ENCODE peak calls at places on chromosome 21, in four cellular contexts. B, L, F and M are unnamed samples.

GRCh38 chr21:36754241-36754881 is 55.4 kb downstream of the SIM2 start:
- DNase-seq in B (no peak), L (no peak), F (no peak), M (no peak)

GRCh38 chr21:35202431-35202830 is 153.3 kb upstream of the RUNX1 start:
- DNase-seq in B (no peak), L (no peak), F (peak), M (no peak)

GRCh38 chr21:42561742-42562141 is 48.1 kb downstream of the SLC37A1 start:
- DNase-seq in B (peak), L (peak), F (no peak), M (no peak)

GRCh38 chr21:29077651-29078090 is 4.2 kb upstream of the CCT8 start:
- DNase-seq in B (no peak), L (peak), F (no peak), M (no peak)

GRCh38 chr21:16071761-16072160 is 342.0 kb downstream of the USP25 start:
- DNase-seq in B (no peak), L (no peak), F (no peak), M (no peak)

GRCh38 chr21:44845418-44846200 is 27.7 kb upstream of the SUMO3 start:
- DNase-seq in B (peak), L (peak), F (no peak), M (peak)

GRCh38 chr21:36471254-36471723 is 8.6 kb downstream of the CLDN14 start:
- DNase-seq in B (no peak), L (no peak), F (peak), M (no peak)

GRCh38 chr21:43736224-43736883 is 17.4 kb downstream of the PDXK start:
- DNase-seq in B (no peak), L (no peak), F (no peak), M (no peak)

GRCh38 chr21:44907966-44908364 is 12.7 kb downstream of the ITGB2 start:
- DNase-seq in B (no peak), L (no peak), F (no peak), M (no peak)

GRCh38 chr21:14259669-14260458 is 43.9 kb downstream of the RBM11 start:
- DNase-seq in B (no peak), L (peak), F (peak), M (no peak)

GRCh38 chr21:37195078-37195477 is 72.1 kb downstream of the VPS26C start:
- DNase-seq in B (no peak), L (no peak), F (no peak), M (no peak)

GRCh38 chr21:42164064-42164789 is 54.7 kb upstream of the ABCG1 start:
- DNase-seq in B (no peak), L (peak), F (peak), M (no peak)

GRCh38 chr21:27156666-27157065 is 189.8 kb upstream of the ADAMTS5 start:
- DNase-seq in B (no peak), L (no peak), F (no peak), M (no peak)

GRCh38 chr21:45981154-45981606 is 390 bp upstream of the COL6A1 start:
- DNase-seq in B (peak), L (peak), F (peak), M (peak)

GRCh38 chr21:35249636-35250035 is 200.5 kb upstream of the RUNX1 start:
- DNase-seq in B (no peak), L (no peak), F (peak), M (no peak)

GRCh38 chr21:40531016-40531415 is 315.9 kb downstream of the DSCAM start:
- DNase-seq in B (no peak), L (no peak), F (no peak), M (no peak)

GRCh38 chr21:28943631-28944030 is 49.0 kb downstream of the LTN1 start:
- DNase-seq in B (no peak), L (no peak), F (no peak), M (no peak)

GRCh38 chr21:45102391-45102932 is 28.1 kb downstream of the ADARB1 start:
- DNase-seq in B (no peak), L (no peak), F (peak), M (no peak)

GRCh38 chr21:17388226-17388625 is 124.6 kb upstream of the CXADR start:
- DNase-seq in B (no peak), L (no peak), F (no peak), M (no peak)

GRCh38 chr21:29189358-29189757 is 58.9 kb downstream of the MAP3K7CL start:
- DNase-seq in B (no peak), L (no peak), F (no peak), M (no peak)

GRCh38 chr21:43921979-43922945 is 57.2 kb downstream of the AGPAT3 start:
- DNase-seq in B (no peak), L (no peak), F (no peak), M (no peak)

GRCh38 chr21:44370771-44371410 is 17.5 kb downstream of the TRPM2 start:
- DNase-seq in B (peak), L (no peak), F (no peak), M (no peak)

GRCh38 chr21:37060296-37060695 is 12.6 kb downstream of the PIGP start:
- DNase-seq in B (no peak), L (no peak), F (peak), M (no peak)

GRCh38 chr21:34367320-34367935 is 3.6 kb downstream of the KCNE2 start:
- DNase-seq in B (no peak), L (peak), F (peak), M (no peak)

GRCh38 chr21:31198575-31198974 is 145.5 kb downstream of the TIAM1 start:
- DNase-seq in B (no peak), L (peak), F (peak), M (no peak)

GRCh38 chr21:41368361-41369104 is 6.7 kb downstream of the MX2 start:
- DNase-seq in B (no peak), L (no peak), F (no peak), M (no peak)

GRCh38 chr21:42843021-42843420 is 36.3 kb downstream of the WDR4 start:
- DNase-seq in B (peak), L (no peak), F (no peak), M (no peak)

GRCh38 chr21:40466893-40467483 is 380.0 kb downstream of the DSCAM start:
- DNase-seq in B (no peak), L (peak), F (peak), M (no peak)

GRCh38 chr21:34509151-34509550 is 2.9 kb downstream of the KCNE1 start:
- DNase-seq in B (no peak), L (peak), F (no peak), M (no peak)

GRCh38 chr21:31366825-31367224 is 22.8 kb upstream of the TIAM1 start:
- DNase-seq in B (no peak), L (no peak), F (peak), M (no peak)

GRCh38 chr21:27648560-27648959 is 681.7 kb upstream of the ADAMTS5 start:
- DNase-seq in B (no peak), L (no peak), F (peak), M (no peak)

GRCh38 chr21:29217818-29218252 is 80.9 kb upstream of the BACH1 start:
- DNase-seq in B (no peak), L (no peak), F (peak), M (no peak)

GRCh38 chr21:15682182-15682895 is 47.4 kb upstream of the USP25 start:
- DNase-seq in B (no peak), L (no peak), F (peak), M (no peak)

GRCh38 chr21:32916522-32917099 is 109.1 kb upstream of the OLIG2 start:
- DNase-seq in B (no peak), L (peak), F (no peak), M (no peak)
- TF ChIP-seq CTCF in B (no peak), L (peak), F (peak), M (no peak)

GRCh38 chr21:8993943-8994639 is 1527.3 kb upstream of the TPTE start:
- DNase-seq in B (no peak), L (no peak), F (no peak), M (no peak)

GRCh38 chr21:8993284-8993942 is 1528.0 kb upstream of the TPTE start:
- DNase-seq in B (no peak), L (no peak), F (no peak), M (no peak)

GRCh38 chr21:8991968-8992621 is 1529.3 kb upstream of the TPTE start:
- DNase-seq in B (no peak), L (no peak), F (no peak), M (no peak)

GRCh38 chr21:8991088-8991907 is 1530.1 kb upstream of the TPTE start:
- DNase-seq in B (no peak), L (no peak), F (no peak), M (no peak)

DNA sequence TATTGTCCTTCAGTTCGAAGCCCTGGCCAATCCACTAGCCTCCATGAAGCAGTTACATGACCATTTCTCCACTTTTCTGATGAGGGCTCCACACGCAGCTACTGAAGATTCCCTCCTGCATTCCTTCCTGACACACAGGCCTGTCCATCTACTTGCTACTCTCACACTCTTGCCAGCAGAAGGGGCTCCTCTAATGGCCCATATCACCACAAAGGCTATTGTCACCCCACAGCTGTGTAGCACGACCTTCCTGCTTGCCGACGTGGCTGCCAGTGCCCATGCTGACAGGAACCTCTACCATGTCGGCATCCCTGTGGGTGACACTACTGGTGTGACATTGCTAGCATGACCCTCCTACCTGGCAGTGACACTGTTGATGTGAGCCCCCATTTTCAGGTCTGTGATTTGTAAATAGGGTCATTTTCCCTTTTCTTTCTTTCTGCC is 1528.6 kb upstream of the TPTE start:
- DNase-seq in B (no peak), L (no peak), F (no peak), M (no peak)
- TF ChIP-seq CTCF in B (no peak), L (no peak), F (no peak), M (no peak)

GRCh38 chr21:38384246-38384576 is 114.1 kb downstream of the ERG start:
- DNase-seq in B (no peak), L (no peak), F (no peak), M (no peak)

GRCh38 chr21:38383411-38384245 is 114.6 kb downstream of the ERG start:
- DNase-seq in B (no peak), L (no peak), F (no peak), M (no peak)

GRCh38 chr21:38377165-38378093 is 120.6 kb downstream of the KCNJ15 start:
- DNase-seq in B (no peak), L (no peak), F (no peak), M (no peak)

GRCh38 chr21:38379171-38379570 is 119.1 kb downstream of the ERG start:
- DNase-seq in B (no peak), L (no peak), F (no peak), M (no peak)

DNA sequence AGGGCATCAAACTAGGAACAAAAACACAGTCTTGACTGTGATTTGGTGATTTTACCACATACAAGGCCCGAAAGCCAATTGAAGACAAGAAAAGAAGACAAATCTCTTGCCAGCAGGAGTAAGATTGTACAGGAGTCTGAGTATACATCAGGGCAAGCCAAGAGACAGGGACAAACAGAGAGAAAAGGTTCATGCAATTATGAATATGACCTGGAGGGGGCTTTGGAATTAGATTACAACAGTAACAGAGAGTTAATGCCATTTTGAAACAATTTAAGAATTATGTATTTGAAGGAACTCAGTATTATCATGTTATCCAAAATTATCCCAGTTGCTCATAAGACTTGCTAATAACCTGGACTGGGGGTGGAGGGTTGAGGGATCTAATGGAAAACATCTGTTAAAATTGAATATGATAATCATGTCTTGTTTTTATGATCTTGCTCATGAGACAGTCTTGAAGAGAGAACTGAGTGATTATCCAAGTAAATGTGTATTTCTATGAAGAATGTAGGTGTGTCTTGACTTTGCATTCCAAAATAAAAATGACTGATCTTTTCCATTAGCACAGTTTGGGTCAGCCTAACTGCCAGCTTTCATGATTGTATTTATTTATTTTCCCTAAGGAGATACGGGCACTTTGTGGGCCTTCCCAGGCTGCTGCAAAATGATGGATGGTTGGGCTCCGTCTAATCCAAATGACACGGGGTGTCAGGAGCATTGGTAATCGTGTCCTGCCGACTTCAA is 117.7 kb downstream of the ERG start:
- DNase-seq in B (no peak), L (no peak), F (no peak), M (no peak)
- TF ChIP-seq CTCF in B (no peak), L (peak), F (peak), M (no peak)

GRCh38 chr21:20882462-20883415 is 115.5 kb upstream of the NCAM2 start:
- DNase-seq in B (no peak), L (peak), F (no peak), M (no peak)
- TF ChIP-seq CTCF in B (no peak), L (peak), F (peak), M (no peak)

GRCh38 chr21:38219049-38219628 is 37.7 kb upstream of the KCNJ15 start:
- DNase-seq in B (peak), L (peak), F (peak), M (no peak)
- TF ChIP-seq CTCF in B (peak), L (peak), F (peak), M (peak)

DNA sequence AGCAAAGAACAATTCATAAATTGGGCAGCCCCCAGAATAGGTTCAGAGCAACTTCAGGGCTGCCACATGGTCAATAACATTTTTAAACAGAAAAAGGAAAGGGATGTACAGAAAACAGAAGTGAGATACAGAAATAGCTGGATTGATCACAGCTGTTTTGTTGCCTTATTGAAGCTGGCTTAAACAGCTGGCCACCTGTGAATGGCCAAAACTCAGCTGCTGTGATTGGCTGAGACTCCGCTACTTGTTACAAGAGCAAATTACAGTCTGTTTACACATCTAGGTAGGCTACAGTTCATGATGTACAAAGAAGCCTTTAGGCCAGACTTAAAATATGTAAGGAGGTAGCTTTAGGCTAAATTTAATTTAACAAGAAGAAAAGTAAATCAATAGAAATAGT is 11.6 kb upstream of the IFNAR1 start:
- DNase-seq in B (no peak), L (peak), F (no peak), M (no peak)
- TF ChIP-seq CTCF in B (no peak), L (no peak), F (no peak), M (no peak)

DNA sequence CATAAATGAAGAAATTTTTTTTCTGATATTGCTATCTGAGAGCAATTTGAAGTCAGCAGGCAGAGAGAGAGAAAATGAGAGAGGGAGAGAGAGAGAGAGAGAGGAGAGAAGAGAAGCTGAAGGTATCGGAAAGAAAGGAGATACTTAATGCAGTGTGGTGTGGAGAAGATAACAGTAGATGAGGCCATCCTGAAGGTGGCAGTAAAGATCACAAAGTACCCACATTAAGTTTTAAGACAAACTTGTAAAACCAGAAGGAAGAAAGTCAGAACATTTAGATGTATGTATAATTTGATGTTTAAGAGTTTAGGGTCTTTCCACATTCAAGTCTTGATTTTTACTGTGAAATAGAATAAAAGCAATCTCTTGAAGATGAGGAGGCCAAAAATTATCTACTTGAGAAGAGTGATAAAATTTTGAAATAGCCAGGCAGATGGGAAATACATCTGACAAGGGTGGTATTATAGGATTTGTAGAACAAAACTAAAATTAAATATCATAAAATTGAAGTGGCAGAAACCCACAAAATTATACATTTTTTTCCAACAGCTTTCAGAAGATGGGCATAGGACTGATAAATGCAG is 1753.4 kb downstream of the MRPL39 start:
- DNase-seq in B (no peak), L (peak), F (no peak), M (no peak)
- TF ChIP-seq CTCF in B (no peak), L (peak), F (no peak), M (no peak)

DNA sequence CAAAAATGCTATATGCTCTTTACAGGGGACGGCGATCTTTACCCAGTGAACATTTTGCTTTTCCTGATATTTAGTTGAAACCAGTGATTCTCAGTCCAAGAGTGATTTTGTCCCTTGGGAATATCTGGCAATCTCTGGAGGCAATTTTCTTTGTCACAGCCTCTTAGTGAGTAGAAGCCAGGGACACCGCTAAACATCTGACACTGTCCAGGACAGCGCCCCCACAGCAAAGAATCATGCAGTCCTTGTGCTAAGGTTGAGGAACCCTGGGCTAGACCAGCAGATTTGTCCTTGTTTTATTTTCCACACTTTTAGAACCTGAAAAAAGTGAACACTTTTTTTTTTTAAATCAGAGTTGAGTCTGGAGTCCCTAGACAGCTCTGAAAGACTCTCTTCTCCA is 13.1 kb downstream of the EVA1C start:
- DNase-seq in B (no peak), L (no peak), F (no peak), M (no peak)
- TF ChIP-seq CTCF in B (no peak), L (no peak), F (peak), M (no peak)